ENCODE peak calls at places on chromosomes 7 and 10, in ten cellular contexts. P is K562, J is esophagus muscularis mucosa, B is H1, S is suprapubic skin, X is upper lobe of left lung, K is HepG2, W is GM12878, C is stomach, D is transverse colon. H is an unnamed sample.

GRCh38 chr10:17454181-17454800 is at the start of gene ST8SIA6:
- DNase-seq in D (peak; percentile 54), B (peak; percentile 72), K (no peak), X (peak; percentile 91), C (peak; percentile 44), S (no peak), J (no peak), W (no peak), P (peak; percentile 77), H (no peak)

GRCh38 chr10:126080879-126081331 is 184.5 kb downstream of the FANK1 start:
- DNase-seq in S (no peak), X (no peak), B (no peak), J (no peak), K (no peak), C (no peak), D (no peak), P (no peak), W (no peak), H (no peak)

GRCh38 chr7:23490357-23491131 is 20.3 kb upstream of the IGF2BP3 start:
- DNase-seq in S (no peak), B (peak; percentile 48), D (peak; percentile 38), J (no peak), K (no peak), C (no peak), X (peak; percentile 88), P (peak; percentile 48), W (no peak), H (peak; percentile 68)

GRCh38 chr10:43177588-43177987 is 39.3 kb downstream of the CSGALNACT2 start:
- DNase-seq in J (no peak), D (no peak), P (no peak), C (no peak), W (no peak), B (no peak), K (no peak), S (no peak), X (no peak), H (no peak)

GRCh38 chr10:44439845-44440244 is 54.9 kb upstream of the CXCL12 start:
- DNase-seq in K (no peak), S (no peak), W (no peak), B (no peak), X (peak; percentile 30), C (no peak), P (no peak), J (peak; percentile 62), D (no peak), H (no peak)

GRCh38 chr10:104274762-104275721 is 6.1 kb downstream of the GSTO2 start:
- DNase-seq in P (peak; percentile 61), S (no peak), C (peak; percentile 68), W (no peak), J (no peak), B (peak; percentile 91), X (peak; percentile 91), D (peak; percentile 54), K (no peak), H (no peak)

GRCh38 chr7:94656925-94657731 is 1.2 kb upstream of the SGCE start:
- DNase-seq in J (peak; percentile 83), P (peak; percentile 5), D (no peak), K (no peak), W (no peak), C (no peak), X (no peak), S (no peak), B (peak; percentile 51), H (no peak)

GRCh38 chr7:142301923-142302550 is 44.2 kb upstream of the PRSS58 start:
- DNase-seq in X (no peak), S (no peak), W (no peak), C (no peak), K (no peak), B (no peak), D (no peak), P (peak; percentile 12), J (peak; percentile 39), H (no peak)

GRCh38 chr10:13690281-13690825 is 103.6 kb downstream of the PRPF18 start:
- DNase-seq in C (no peak), D (no peak), S (no peak), X (no peak), J (no peak), P (no peak), W (no peak), B (peak; percentile 56), K (no peak), H (peak; percentile 53)

GRCh38 chr10:85651507-85651902 is 715.1 kb downstream of the GRID1 start:
- DNase-seq in D (no peak), S (no peak), C (no peak), P (no peak), J (no peak), K (no peak), X (no peak), B (no peak), W (no peak), H (no peak)

GRCh38 chr7:135801045-135801693 is 52.6 kb upstream of the FAM180A start:
- DNase-seq in X (peak; percentile 38), D (no peak), P (peak; percentile 83), K (peak; percentile 65), B (peak; percentile 49), C (no peak), S (no peak), W (peak; percentile 35), J (no peak), H (no peak)
- TF ChIP-seq EP300 in X (no peak), D (no peak), P (no peak), K (no peak), B (no peak), C (no peak), S (no peak), W (no peak), J (no peak), H (no peak)

GRCh38 chr7:100367251-100367620 is 6.1 kb upstream of the PILRA start:
- DNase-seq in X (no peak), J (no peak), P (no peak), D (no peak), K (no peak), W (no peak), C (no peak), S (no peak), B (no peak), H (no peak)
- H3K4me1 ChIP-seq in X (peaks cover 17% of the 10 kb centered on the region), J (peaks cover 5% of the 10 kb centered on the region), P (peaks cover 18% of the 10 kb centered on the region), D (no peaks in the 10 kb centered on the region), K (no peaks in the 10 kb centered on the region), W (peaks cover 61% of the 10 kb centered on the region), C (no peaks in the 10 kb centered on the region), S (peaks cover 4% of the 10 kb centered on the region), B (peaks cover 16% of the 10 kb centered on the region), H (no peaks in the 10 kb centered on the region)

DNA sequence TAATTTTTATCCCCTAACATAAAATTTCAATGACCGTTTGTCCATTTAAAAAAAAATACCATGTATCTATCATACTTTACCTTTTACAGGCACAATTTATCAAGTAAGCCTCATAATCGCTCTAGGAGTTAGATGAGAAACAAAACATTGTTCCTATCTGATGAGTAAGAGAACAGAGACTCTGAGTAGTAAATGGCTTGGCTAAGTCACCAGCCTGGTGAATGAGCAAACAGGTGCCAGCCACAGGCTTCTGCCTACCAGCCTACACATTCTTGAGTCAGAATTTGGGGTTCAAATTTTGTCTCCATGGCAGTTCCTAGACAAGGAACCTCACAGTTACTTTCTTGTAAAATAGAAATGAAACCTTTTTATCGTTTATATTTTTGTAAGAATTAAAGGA is 235.4 kb downstream of the HGF start:
- DNase-seq in P (no peak), C (no peak), W (no peak), B (no peak), D (no peak), S (no peak), X (no peak), J (no peak), K (no peak), H (no peak)
- TF ChIP-seq POLR2AphosphoS5 in P (no peak), C (no peak), W (no peak), B (no peak), D (no peak), S (no peak), X (no peak), J (no peak), K (no peak), H (no peak)

GRCh38 chr7:92877367-92877766 is 41.0 kb upstream of the CDK6 start:
- DNase-seq in C (no peak), J (no peak), B (no peak), S (no peak), W (no peak), D (no peak), X (no peak), K (no peak), P (no peak), H (no peak)
- TF ChIP-seq EP300 in C (no peak), J (no peak), B (no peak), S (no peak), W (no peak), D (no peak), X (no peak), K (no peak), P (no peak), H (no peak)

DNA sequence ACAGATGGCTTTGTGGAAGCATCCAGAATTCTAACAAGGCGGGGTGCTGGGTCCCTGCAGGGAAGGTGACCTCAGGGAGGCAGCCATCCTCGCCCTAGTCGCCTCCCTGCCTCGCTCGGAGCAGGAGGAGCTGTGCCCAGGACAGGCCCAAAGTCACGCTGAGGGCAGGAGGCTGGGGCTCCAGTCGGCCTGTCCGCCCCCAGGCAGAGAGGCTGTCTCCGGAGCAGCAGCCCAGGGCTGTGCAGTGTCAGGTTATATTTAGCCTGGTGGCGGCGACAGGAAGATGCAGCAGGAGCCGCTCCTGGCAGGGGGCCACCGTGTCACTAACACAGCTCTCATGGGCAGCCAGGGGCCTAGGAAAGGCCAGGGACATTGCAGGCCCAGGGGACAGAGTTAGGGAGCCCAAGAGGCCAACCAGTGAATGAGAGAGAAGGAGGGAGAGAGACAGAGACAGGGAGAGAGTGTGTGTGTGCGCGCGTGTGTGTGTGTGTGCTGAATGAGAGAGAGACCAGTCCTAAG is 13.5 kb downstream of the KCNH2 start:
- DNase-seq in C (no peak), J (no peak), X (peak; percentile 55), P (peak; percentile 91), W (no peak), D (peak; percentile 24), K (no peak), S (no peak), B (no peak), H (peak; percentile 91)
- H3K4me1 ChIP-seq in C (peaks cover 25% of the 10 kb centered on the region), J (peaks cover 94% of the 10 kb centered on the region), X (peaks cover 37% of the 10 kb centered on the region), P (peaks cover 77% of the 10 kb centered on the region), W (no peaks in the 10 kb centered on the region), D (peaks cover 33% of the 10 kb centered on the region), K (no peaks in the 10 kb centered on the region), S (peaks cover 5% of the 10 kb centered on the region), B (peaks cover 15% of the 10 kb centered on the region), H (peaks cover 95% of the 10 kb centered on the region)

H was measured in sigmoid colon.